ENCODE peak calls at places on chromosomes 6 and 20, in seven cellular contexts. R is A549, H is NB4, K is heart left ventricle, N is K562, S is GM12891, D is Peyer's patch. C is an unnamed sample.

GRCh38 chr6:2730353-2730752 is 20.4 kb downstream of the MYLK4 start:
- DNase-seq in S (no peak), K (no peak), H (no peak), D (no peak), N (no peak), R (no peak), C (no peak)

GRCh38 chr6:49606696-49607390 is 29.8 kb downstream of the RHAG start:
- DNase-seq in S (peak), H (peak), R (peak), D (no peak), N (peak), K (peak), C (no peak)

GRCh38 chr20:50735813-50736212 is 4.4 kb downstream of the PARD6B start:
- DNase-seq in K (no peak), N (no peak), S (no peak), H (no peak), D (no peak), R (no peak), C (no peak)

GRCh38 chr6:129369737-129370136 is 340.2 kb downstream of the ARHGAP18 start:
- DNase-seq in S (no peak), K (peak), D (no peak), R (no peak), H (no peak), N (no peak), C (no peak)

GRCh38 chr6:108872001-108872974 is 24.1 kb downstream of the ARMC2 start:
- DNase-seq in H (no peak), R (no peak), N (no peak), S (no peak), D (peak), K (no peak), C (peak)

GRCh38 chr6:117509021-117509420 is 26.5 kb downstream of the DCBLD1 start:
- DNase-seq in H (no peak), K (no peak), S (no peak), R (no peak), N (no peak), D (no peak), C (no peak)

GRCh38 chr6:160102956-160103824 is 18.4 kb upstream of the SLC22A1 start:
- DNase-seq in R (peak), H (peak), S (no peak), N (peak), K (no peak), D (no peak), C (no peak)

GRCh38 chr20:25355191-25355590 is 35.4 kb downstream of the ABHD12 start:
- DNase-seq in H (peak), S (no peak), D (no peak), R (no peak), K (no peak), N (no peak), C (no peak)

GRCh38 chr6:8113260-8113659 is 10.9 kb upstream of the EEF1E1 start:
- DNase-seq in R (no peak), D (no peak), N (no peak), H (no peak), K (no peak), S (no peak), C (no peak)

GRCh38 chr6:53724501-53724900 is 58.9 kb upstream of the KLHL31 start:
- DNase-seq in K (no peak), H (no peak), N (no peak), D (no peak), R (no peak), S (no peak), C (no peak)

GRCh38 chr6:81950877-81951276 is 198.4 kb upstream of the TENT5A start:
- DNase-seq in S (no peak), N (no peak), K (no peak), R (no peak), H (no peak), D (no peak), C (no peak)

GRCh38 chr20:33787253-33787891 is 23.8 kb upstream of the CHMP4B start:
- DNase-seq in H (no peak), R (no peak), K (no peak), S (no peak), N (no peak), D (no peak), C (no peak)

GRCh38 chr20:58084966-58085365 is 143.5 kb downstream of the ANKRD60 start:
- DNase-seq in D (no peak), R (no peak), S (no peak), K (no peak), H (no peak), N (no peak), C (no peak)

GRCh38 chr6:13234130-13234529 is 94.2 kb downstream of the TBC1D7 start:
- DNase-seq in H (no peak), D (no peak), R (no peak), K (no peak), N (no peak), S (no peak), C (no peak)

GRCh38 chr6:113856011-113856551 is 1.1 kb upstream of the MARCKS start:
- DNase-seq in N (no peak), K (no peak), H (peak), S (no peak), R (peak), D (peak), C (no peak)

GRCh38 chr6:157232161-157232895 is 91.0 kb downstream of the TMEM242 start:
- DNase-seq in D (no peak), H (no peak), K (no peak), R (no peak), N (no peak), S (no peak), C (peak)

GRCh38 chr20:24490598-24490997 is 21.2 kb downstream of the SYNDIG1 start:
- DNase-seq in N (no peak), S (no peak), H (no peak), K (no peak), D (no peak), R (no peak), C (peak)

GRCh38 chr20:10863337-10864060 is 189.7 kb upstream of the JAG1 start:
- DNase-seq in S (no peak), D (no peak), N (no peak), R (no peak), K (peak), H (no peak), C (no peak)

GRCh38 chr6:148414836-148415235 is 72.2 kb downstream of the SASH1 start:
- DNase-seq in D (no peak), H (no peak), R (no peak), S (no peak), K (no peak), N (no peak), C (no peak)

GRCh38 chr6:20306491-20306890 is 94.2 kb upstream of the MBOAT1 start:
- DNase-seq in R (no peak), K (no peak), H (no peak), D (no peak), S (no peak), N (no peak), C (no peak)
- TF ChIP-seq POLR2A in R (no peak), K (no peak), H (no peak), D (no peak), S (no peak), N (no peak), C (no peak)

DNA sequence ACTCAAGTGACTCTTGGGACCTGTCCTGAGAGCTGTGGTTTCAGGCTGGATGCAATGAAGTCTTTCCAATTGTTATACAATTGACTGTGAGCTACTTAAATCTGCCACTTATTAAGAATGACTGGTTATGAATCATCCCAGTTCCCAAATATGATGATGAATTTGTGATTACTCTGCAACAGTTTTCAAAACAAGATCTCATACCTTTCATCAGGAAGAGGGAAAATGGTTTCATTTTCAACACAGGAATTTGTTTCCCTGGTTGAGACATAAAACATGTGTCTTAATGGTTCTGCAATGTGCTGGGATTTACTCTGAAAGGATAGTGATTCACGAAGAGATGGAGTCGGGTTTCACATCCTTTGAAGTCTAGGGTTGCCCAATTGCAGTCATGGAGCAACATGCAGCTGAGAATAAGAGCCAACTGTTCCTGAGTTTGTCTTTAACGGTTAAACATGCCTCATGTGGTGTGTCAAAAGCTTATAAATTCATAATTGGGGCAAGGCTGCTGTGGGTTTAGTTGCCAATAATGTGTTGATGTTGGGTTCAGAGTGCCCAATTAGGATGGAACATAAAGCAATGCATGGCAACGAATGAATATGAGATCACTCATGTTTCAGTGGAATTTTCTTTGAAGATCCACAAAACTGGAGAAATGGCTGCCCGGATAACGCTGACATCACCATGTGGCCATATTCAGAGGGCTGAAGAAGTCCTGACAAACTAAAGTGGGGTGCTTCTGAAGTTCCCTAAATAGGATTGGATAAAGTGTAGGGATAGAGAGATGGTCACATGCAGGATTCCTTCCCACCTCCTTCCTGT is 41.0 kb downstream of the CYP24A1 start:
- DNase-seq in R (peak), K (no peak), S (no peak), H (peak), N (no peak), D (no peak), C (peak)
- TF ChIP-seq POLR2A in R (no peak), K (no peak), S (no peak), H (no peak), N (no peak), D (no peak), C (no peak)

GRCh38 chr6:73521351-73522254 is 771 bp upstream of the EEF1A1 start:
- DNase-seq in S (no peak), R (peak), N (peak), K (peak), D (peak), H (peak), C (peak)

GRCh38 chr6:73519943-73520687 is 717 bp downstream of the EEF1A1 start:
- DNase-seq in H (peak), K (peak), D (peak), R (no peak), S (no peak), N (peak), C (peak)

GRCh38 chr6:73525546-73526330 is 4.9 kb upstream of the EEF1A1 start:
- DNase-seq in K (no peak), H (no peak), R (no peak), D (no peak), S (no peak), N (no peak), C (no peak)

GRCh38 chr6:73520688-73521350 is at the start of gene EEF1A1:
- DNase-seq in R (peak), D (peak), S (peak), K (peak), H (peak), N (peak), C (peak)

GRCh38 chr6:73523434-73524123 is 2.7 kb upstream of the EEF1A1 start:
- DNase-seq in R (no peak), S (peak), D (peak), K (peak), N (peak), H (peak), C (peak)
- TF ChIP-seq POLR2A in R (peak), S (peak), D (peak), K (peak), N (peak), H (peak), C (peak)

DNA sequence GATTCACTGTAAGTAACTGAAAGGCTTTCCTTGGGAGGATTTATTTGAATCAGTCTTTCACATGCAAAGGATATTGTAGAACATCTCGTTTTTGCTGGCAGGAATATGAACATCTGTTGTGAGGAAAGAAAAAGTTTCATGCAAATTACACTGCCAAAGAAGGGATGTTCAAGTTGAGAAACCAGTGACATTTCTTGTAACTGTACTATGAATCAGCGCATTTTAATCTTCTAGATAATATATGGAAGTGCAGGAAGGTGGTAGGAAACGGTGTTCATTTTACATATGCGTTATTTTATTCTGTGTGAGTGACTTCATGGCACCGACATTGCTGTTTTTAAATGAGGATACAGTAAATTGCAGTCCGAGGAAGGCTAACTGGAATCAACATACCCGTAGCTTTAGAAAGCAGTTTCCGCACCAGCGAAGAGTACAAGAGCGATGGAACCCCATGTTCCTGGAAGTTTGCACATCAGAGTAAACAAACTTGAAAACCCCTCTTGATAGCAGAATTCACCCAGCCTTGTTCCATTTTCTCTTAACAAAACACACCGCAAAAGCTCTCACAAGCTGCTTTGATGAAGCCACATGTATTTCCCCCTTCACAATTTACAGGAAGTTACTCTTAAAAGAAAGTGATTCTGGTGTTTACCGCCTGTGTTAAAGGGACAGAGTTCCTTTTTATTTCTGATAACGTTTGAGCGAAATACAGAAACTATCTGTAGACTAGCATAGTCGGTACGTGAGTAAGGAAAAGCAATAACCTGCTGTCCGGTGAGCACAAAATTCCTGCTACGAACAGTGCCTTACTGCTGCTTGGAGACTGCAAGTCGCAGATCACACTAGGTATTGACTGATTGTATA is 11.5 kb downstream of the PRDM1 start:
- DNase-seq in S (no peak), H (peak), N (no peak), R (no peak), K (no peak), D (peak), C (no peak)
- TF ChIP-seq POLR2A in S (no peak), H (no peak), N (peak), R (no peak), K (no peak), D (peak), C (no peak)

GRCh38 chr6:111589366-111589765 is 16.3 kb downstream of the TRAF3IP2 start:
- DNase-seq in H (no peak), K (no peak), R (peak), S (no peak), D (no peak), N (no peak), C (no peak)
- TF ChIP-seq POLR2A in H (no peak), K (no peak), R (no peak), S (no peak), D (no peak), N (no peak), C (no peak)

GRCh38 chr6:33429745-33430042 is 9.8 kb downstream of the SYNGAP1 start:
- DNase-seq in K (no peak), R (no peak), D (peak), N (no peak), S (no peak), H (no peak), C (no peak)
- TF ChIP-seq POLR2A in K (no peak), R (no peak), D (peak), N (no peak), S (no peak), H (no peak), C (no peak)

DNA sequence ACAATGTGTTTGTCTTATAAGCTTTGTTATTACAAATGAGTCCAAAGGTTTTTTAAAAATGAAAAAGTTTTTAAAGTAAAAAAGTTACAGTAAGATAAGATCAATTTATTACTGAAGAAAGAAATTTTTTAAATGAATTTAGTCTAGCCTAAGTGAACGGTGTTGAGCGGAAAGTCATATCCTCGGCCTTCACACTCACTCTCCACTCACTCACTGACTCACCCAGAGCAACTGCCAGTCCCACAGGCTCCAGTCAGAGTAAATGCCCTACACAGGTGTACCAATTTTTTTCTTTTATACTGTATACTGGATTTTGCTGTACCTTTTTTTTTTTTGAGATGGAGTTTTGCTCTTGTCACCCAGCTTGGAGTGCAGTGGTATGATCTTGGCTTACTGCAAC is 42.7 kb upstream of the AGPAT4 start:
- DNase-seq in D (no peak), H (no peak), N (no peak), R (no peak), K (no peak), S (no peak), C (no peak)
- TF ChIP-seq POLR2A in D (no peak), H (no peak), N (no peak), R (no peak), K (no peak), S (no peak), C (no peak)

GRCh38 chr6:44263357-44264100 is 1.8 kb downstream of the NFKBIE start:
- DNase-seq in D (peak), N (no peak), H (peak), R (peak), K (no peak), S (no peak), C (no peak)
- TF ChIP-seq POLR2A in D (no peak), N (no peak), H (no peak), R (no peak), K (no peak), S (peak), C (no peak)

DNA sequence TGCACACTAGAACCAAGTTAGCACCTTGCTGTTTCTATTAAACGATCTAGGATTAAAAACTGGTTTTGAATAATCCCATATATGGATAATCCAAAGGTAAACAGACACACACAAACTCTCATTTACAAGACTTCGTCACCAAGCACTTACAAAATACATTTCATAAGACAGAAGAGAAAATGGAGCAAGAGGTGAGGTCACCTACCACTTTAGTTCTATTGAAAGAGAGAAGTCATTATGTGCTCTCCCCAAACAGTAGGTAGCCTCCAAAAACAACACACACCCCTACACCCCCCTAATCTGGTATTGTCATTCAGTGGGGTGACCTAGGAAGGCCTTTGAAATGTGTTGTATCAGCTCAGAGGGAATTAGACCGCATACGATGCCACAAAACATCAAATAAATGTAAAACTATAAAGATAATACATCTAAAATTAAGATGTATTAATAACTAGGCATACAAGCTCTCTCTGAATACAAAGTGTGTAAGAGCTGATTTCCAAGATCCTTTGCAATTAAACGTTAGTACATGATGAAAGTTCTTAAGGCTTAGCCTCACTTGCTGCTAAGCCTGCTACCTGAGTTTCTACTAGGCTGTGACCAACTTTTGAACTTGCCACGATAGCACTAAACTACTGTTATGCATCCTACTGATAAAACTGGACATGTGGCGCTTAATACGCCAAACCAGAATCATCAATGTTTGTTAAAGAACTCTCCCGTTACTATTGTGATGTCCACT is 1.6 kb downstream of the SRPK1 start:
- DNase-seq in D (no peak), R (no peak), S (no peak), K (no peak), H (peak), N (no peak), C (no peak)
- TF ChIP-seq POLR2A in D (no peak), R (no peak), S (no peak), K (no peak), H (no peak), N (no peak), C (no peak)